ENCODE peak calls at places on chromosome 5, in four cellular contexts. D is sciatic nerve, W is neuronal stem cell, B is PC-9. I is an unnamed sample.

GRCh38 chr5:159337291-159337974 is 7.1 kb upstream of the IL12B start:
- DNase-seq in B (peak; percentile 49), W (no peak), D (no peak), I (no peak)

GRCh38 chr5:14959443-14960119 is 88.0 kb upstream of the ANKH start:
- DNase-seq in W (no peak), D (no peak), B (peak; percentile 69), I (no peak)

GRCh38 chr5:157189223-157189622 is 8.6 kb downstream of the ITK start:
- DNase-seq in B (no peak), D (no peak), W (no peak), I (no peak)

GRCh38 chr5:133760532-133760931 is 148.2 kb upstream of the FSTL4 start:
- DNase-seq in W (no peak), B (no peak), D (no peak), I (no peak)

GRCh38 chr5:16552666-16553343 is 64.0 kb downstream of the RETREG1 start:
- DNase-seq in B (peak; percentile 68), W (peak; percentile 42), D (peak; percentile 84), I (peak; percentile 60)

GRCh38 chr5:102532126-102532525 is 33.3 kb upstream of the SLCO6A1 start:
- DNase-seq in B (no peak), W (no peak), D (no peak), I (no peak)

GRCh38 chr5:17918373-17919104 is 284.3 kb downstream of the TAF11L14 start:
- DNase-seq in B (no peak), D (no peak), W (no peak), I (no peak)

GRCh38 chr5:15425802-15426201 is 74.2 kb upstream of the FBXL7 start:
- DNase-seq in W (no peak), D (no peak), B (no peak), I (no peak)

GRCh38 chr5:162248107-162248713 is 180.6 kb downstream of the GABRG2 start:
- DNase-seq in W (no peak), D (no peak), B (no peak), I (no peak)

GRCh38 chr5:139272471-139273321 is 20.8 kb upstream of the MATR3 start:
- DNase-seq in B (no peak), W (no peak), D (no peak), I (no peak)

GRCh38 chr5:93592866-93593265 is 9.8 kb downstream of the NR2F1 start:
- DNase-seq in B (no peak), D (no peak), W (no peak), I (no peak)

GRCh38 chr5:68015381-68015780 is 200.2 kb upstream of the PIK3R1 start:
- DNase-seq in D (no peak), B (no peak), W (no peak), I (no peak)

GRCh38 chr5:173612948-173613347 is 3.5 kb downstream of the BOD1 start:
- DNase-seq in B (no peak), D (no peak), W (no peak), I (no peak)

GRCh38 chr5:74232281-74232680 is 408.2 kb downstream of the ENC1 start:
- DNase-seq in W (no peak), B (peak; percentile 71), D (no peak), I (no peak)

GRCh38 chr5:93607367-93608258 is 24.6 kb downstream of the NR2F1 start:
- DNase-seq in D (no peak), B (peak; percentile 88), W (no peak), I (peak; percentile 76)

GRCh38 chr5:124401247-124402143 is 344.9 kb downstream of the ZNF608 start:
- DNase-seq in D (no peak), B (peak; percentile 78), W (no peak), I (no peak)

GRCh38 chr5:59259238-59259637 is 634.3 kb downstream of the PDE4D start:
- DNase-seq in D (no peak), B (no peak), W (no peak), I (no peak)

GRCh38 chr5:65126192-65126591 is 355.5 kb downstream of the ADAMTS6 start:
- DNase-seq in W (no peak), D (no peak), B (no peak), I (no peak)